ENCODE peak calls at places on chromosomes 11 and 22, in five cellular contexts. One of them, this sample, is unnamed.

GRCh38 chr22:37021710-37022482 is 2.4 kb downstream of the MPST start:
- DNase-seq in EL: peak; percentile 47
- DNase-seq in NCI-H1092 treated with DMSO at 0.1 percent for 48 hours: no peak
- DNase-seq in activated CD4-positive, alpha-beta T cell treated with anti-CD3 and anti-CD28 coated beads, Interleukin-2, amount 50 U/mL, for 1 hour: peak; percentile 58
- DNase-seq in naive B cell: peak; percentile 37
- DNase-seq in this sample: peak; percentile 59

GRCh38 chr11:132471491-132471890 is 1060.8 kb downstream of the OPCML start:
- DNase-seq in EL: peak; percentile 78
- DNase-seq in activated CD4-positive, alpha-beta T cell treated with anti-CD3 and anti-CD28 coated beads, Interleukin-2, amount 50 U/mL, for 1 hour: no peak
- DNase-seq in naive B cell: no peak
- DNase-seq in NCI-H1092 treated with DMSO at 0.1 percent for 48 hours: no peak
- DNase-seq in this sample: no peak

GRCh38 chr11:16773981-16774710 is 35.7 kb downstream of the C11orf58 start:
- DNase-seq in EL: no peak
- DNase-seq in naive B cell: no peak
- DNase-seq in NCI-H1092 treated with DMSO at 0.1 percent for 48 hours: no peak
- DNase-seq in activated CD4-positive, alpha-beta T cell treated with anti-CD3 and anti-CD28 coated beads, Interleukin-2, amount 50 U/mL, for 1 hour: no peak
- DNase-seq in this sample: no peak

GRCh38 chr11:42806191-42806590 is 505.6 kb upstream of the API5 start:
- DNase-seq in naive B cell: no peak
- DNase-seq in NCI-H1092 treated with DMSO at 0.1 percent for 48 hours: peak; percentile 12
- DNase-seq in EL: no peak
- DNase-seq in activated CD4-positive, alpha-beta T cell treated with anti-CD3 and anti-CD28 coated beads, Interleukin-2, amount 50 U/mL, for 1 hour: no peak
- DNase-seq in this sample: peak; percentile 81

GRCh38 chr22:23889620-23890019 is 4.6 kb upstream of the MIF start:
- DNase-seq in activated CD4-positive, alpha-beta T cell treated with anti-CD3 and anti-CD28 coated beads, Interleukin-2, amount 50 U/mL, for 1 hour: no peak
- DNase-seq in NCI-H1092 treated with DMSO at 0.1 percent for 48 hours: no peak
- DNase-seq in naive B cell: no peak
- DNase-seq in EL: no peak
- DNase-seq in this sample: no peak

GRCh38 chr22:33697640-33698039 is 222.6 kb downstream of the LARGE1 start:
- DNase-seq in naive B cell: no peak
- DNase-seq in NCI-H1092 treated with DMSO at 0.1 percent for 48 hours: no peak
- DNase-seq in EL: no peak
- DNase-seq in activated CD4-positive, alpha-beta T cell treated with anti-CD3 and anti-CD28 coated beads, Interleukin-2, amount 50 U/mL, for 1 hour: no peak
- DNase-seq in this sample: no peak

GRCh38 chr11:116732740-116733385 is 39.9 kb downstream of the BUD13 start:
- DNase-seq in naive B cell: peak; percentile 39
- DNase-seq in NCI-H1092 treated with DMSO at 0.1 percent for 48 hours: peak; percentile 60
- DNase-seq in EL: peak; percentile 67
- DNase-seq in activated CD4-positive, alpha-beta T cell treated with anti-CD3 and anti-CD28 coated beads, Interleukin-2, amount 50 U/mL, for 1 hour: peak; percentile 58
- DNase-seq in this sample: peak; percentile 83

GRCh38 chr11:63613517-63614135 is 607 bp downstream of the PLAAT3 start:
- DNase-seq in naive B cell: peak; percentile 48
- DNase-seq in activated CD4-positive, alpha-beta T cell treated with anti-CD3 and anti-CD28 coated beads, Interleukin-2, amount 50 U/mL, for 1 hour: peak; percentile 39
- DNase-seq in EL: peak; percentile 66
- DNase-seq in NCI-H1092 treated with DMSO at 0.1 percent for 48 hours: peak; percentile 27
- DNase-seq in this sample: no peak

GRCh38 chr11:29019960-29020683 is 911.9 kb downstream of the METTL15 start:
- DNase-seq in naive B cell: no peak
- DNase-seq in activated CD4-positive, alpha-beta T cell treated with anti-CD3 and anti-CD28 coated beads, Interleukin-2, amount 50 U/mL, for 1 hour: no peak
- DNase-seq in NCI-H1092 treated with DMSO at 0.1 percent for 48 hours: no peak
- DNase-seq in EL: peak; percentile 76
- DNase-seq in this sample: peak; percentile 30

GRCh38 chr11:65380460-65381126 is 1.9 kb downstream of the SLC25A45 start:
- DNase-seq in NCI-H1092 treated with DMSO at 0.1 percent for 48 hours: no peak
- DNase-seq in activated CD4-positive, alpha-beta T cell treated with anti-CD3 and anti-CD28 coated beads, Interleukin-2, amount 50 U/mL, for 1 hour: no peak
- DNase-seq in naive B cell: no peak
- DNase-seq in EL: no peak
- DNase-seq in this sample: peak; percentile 31

GRCh38 chr11:33040862-33041453 is 1.6 kb downstream of the TCP11L1 start:
- DNase-seq in naive B cell: no peak
- DNase-seq in EL: no peak
- DNase-seq in activated CD4-positive, alpha-beta T cell treated with anti-CD3 and anti-CD28 coated beads, Interleukin-2, amount 50 U/mL, for 1 hour: no peak
- DNase-seq in NCI-H1092 treated with DMSO at 0.1 percent for 48 hours: no peak
- DNase-seq in this sample: peak; percentile 43